ENCODE peak calls at places on chromosomes 1 and 21, in four cellular contexts. I is H1, P is K562, C is GM12878. D is an unnamed sample. For H3K36me3, the result is how much of the 10 kb centered on the place peaks cover.

GRCh38 chr1:93707956-93708355 is 26.3 kb upstream of the BCAR3 start:
- DNase-seq in I (no peak), P (no peak), C (peak), D (no peak)

GRCh38 chr1:3905953-3906671 is 6.0 kb upstream of the C1orf174 start:
- DNase-seq in I (no peak), P (peak), C (no peak), D (no peak)

GRCh38 chr21:44853601-44854390 is 19.7 kb downstream of the PTTG1IP start:
- DNase-seq in I (no peak), P (peak), C (no peak), D (no peak)

GRCh38 chr1:220565670-220566069 is 37.7 kb downstream of the MARK1 start:
- DNase-seq in I (no peak), P (no peak), C (no peak), D (no peak)

GRCh38 chr1:221574529-221574928 is 167.4 kb downstream of the DUSP10 start:
- DNase-seq in I (no peak), P (no peak), C (no peak), D (no peak)

GRCh38 chr1:185317886-185318310 is 855 bp upstream of the IVNS1ABP start:
- DNase-seq in I (no peak), P (peak), C (peak), D (peak)

GRCh38 chr1:98110674-98111073 is 189.8 kb upstream of the DPYD start:
- DNase-seq in I (no peak), P (no peak), C (no peak), D (no peak)

GRCh38 chr1:103284270-103284669 is 175.9 kb upstream of the COL11A1 start:
- DNase-seq in I (no peak), P (no peak), C (no peak), D (no peak)

GRCh38 chr1:43541721-43542401 is 11.2 kb downstream of the PTPRF start:
- DNase-seq in I (no peak), P (no peak), C (no peak), D (no peak)

GRCh38 chr1:27868556-27868931 is 3.8 kb upstream of the THEMIS2 start:
- DNase-seq in I (no peak), P (no peak), C (no peak), D (no peak)

GRCh38 chr21:45220106-45220505 is 67.6 kb downstream of the POFUT2 start:
- DNase-seq in I (no peak), P (no peak), C (no peak), D (no peak)

GRCh38 chr1:227901906-227902640 is 45.7 kb downstream of the WNT9A start:
- DNase-seq in I (no peak), P (peak), C (no peak), D (peak)

GRCh38 chr1:1178794-1179331 is 5.2 kb downstream of the TTLL10 start:
- DNase-seq in I (peak), P (no peak), C (no peak), D (no peak)

GRCh38 chr1:79005945-79006344 is 585 bp downstream of the ADGRL4 start:
- DNase-seq in I (no peak), P (no peak), C (no peak), D (no peak)

GRCh38 chr1:36367067-36367466 is 18.7 kb downstream of the STK40 start:
- DNase-seq in I (no peak), P (no peak), C (no peak), D (no peak)

GRCh38 chr1:51569284-51570062 is 47.4 kb upstream of the OSBPL9 start:
- DNase-seq in I (no peak), P (peak), C (peak), D (peak)

GRCh38 chr1:160996195-160996594 is 24.8 kb downstream of the F11R start:
- DNase-seq in I (no peak), P (no peak), C (no peak), D (peak)

GRCh38 chr1:230910755-230911117 is 42.4 kb upstream of the C1orf198 start:
- DNase-seq in I (no peak), P (no peak), C (no peak), D (no peak)

GRCh38 chr1:230906226-230906625 is 37.9 kb upstream of the C1orf198 start:
- DNase-seq in I (no peak), P (no peak), C (no peak), D (no peak)

GRCh38 chr1:230909974-230910754 is 41.8 kb upstream of the C1orf198 start:
- DNase-seq in I (no peak), P (no peak), C (no peak), D (no peak)

GRCh38 chr1:230905733-230906132 is 37.4 kb upstream of the C1orf198 start:
- DNase-seq in I (no peak), P (no peak), C (no peak), D (no peak)

DNA sequence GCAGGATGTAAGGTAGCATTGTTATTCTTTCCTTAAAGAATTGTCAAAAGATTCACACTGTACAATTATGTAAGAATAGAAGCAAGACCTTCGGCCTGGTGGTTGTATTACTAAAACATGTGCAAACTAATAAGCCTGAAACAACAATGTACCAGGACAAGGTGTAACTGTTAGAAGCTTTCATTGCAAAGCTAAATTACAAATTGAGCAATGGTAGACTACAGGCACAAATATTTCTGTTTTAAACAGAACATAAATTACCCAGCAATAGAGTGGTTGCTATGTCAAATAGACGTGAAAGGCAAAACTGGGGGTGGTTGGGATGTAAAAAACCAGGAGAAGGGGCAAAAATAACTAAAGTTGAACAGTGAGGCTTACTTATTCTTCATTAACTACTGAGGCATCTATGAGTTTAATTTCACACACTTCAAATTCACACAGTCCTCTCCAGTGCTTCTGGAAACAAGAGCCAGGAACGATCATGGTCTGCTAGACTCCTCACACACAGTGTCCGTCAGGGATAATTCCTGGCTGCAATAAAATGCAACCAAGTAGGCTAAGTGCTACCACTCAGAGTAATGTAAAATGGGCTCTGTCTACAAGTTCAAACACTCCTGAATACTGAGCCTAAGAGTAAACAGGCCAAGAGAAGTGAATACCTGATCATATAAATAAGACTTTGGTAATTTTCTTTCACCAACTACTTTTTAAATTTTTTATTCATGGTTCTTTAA is 39.3 kb upstream of the C1orf198 start:
- DNase-seq in I (no peak), P (no peak), C (no peak), D (no peak)
- H3K36me3 ChIP-seq in I (under half), P (under half), C (under half), D (under half)

DNA sequence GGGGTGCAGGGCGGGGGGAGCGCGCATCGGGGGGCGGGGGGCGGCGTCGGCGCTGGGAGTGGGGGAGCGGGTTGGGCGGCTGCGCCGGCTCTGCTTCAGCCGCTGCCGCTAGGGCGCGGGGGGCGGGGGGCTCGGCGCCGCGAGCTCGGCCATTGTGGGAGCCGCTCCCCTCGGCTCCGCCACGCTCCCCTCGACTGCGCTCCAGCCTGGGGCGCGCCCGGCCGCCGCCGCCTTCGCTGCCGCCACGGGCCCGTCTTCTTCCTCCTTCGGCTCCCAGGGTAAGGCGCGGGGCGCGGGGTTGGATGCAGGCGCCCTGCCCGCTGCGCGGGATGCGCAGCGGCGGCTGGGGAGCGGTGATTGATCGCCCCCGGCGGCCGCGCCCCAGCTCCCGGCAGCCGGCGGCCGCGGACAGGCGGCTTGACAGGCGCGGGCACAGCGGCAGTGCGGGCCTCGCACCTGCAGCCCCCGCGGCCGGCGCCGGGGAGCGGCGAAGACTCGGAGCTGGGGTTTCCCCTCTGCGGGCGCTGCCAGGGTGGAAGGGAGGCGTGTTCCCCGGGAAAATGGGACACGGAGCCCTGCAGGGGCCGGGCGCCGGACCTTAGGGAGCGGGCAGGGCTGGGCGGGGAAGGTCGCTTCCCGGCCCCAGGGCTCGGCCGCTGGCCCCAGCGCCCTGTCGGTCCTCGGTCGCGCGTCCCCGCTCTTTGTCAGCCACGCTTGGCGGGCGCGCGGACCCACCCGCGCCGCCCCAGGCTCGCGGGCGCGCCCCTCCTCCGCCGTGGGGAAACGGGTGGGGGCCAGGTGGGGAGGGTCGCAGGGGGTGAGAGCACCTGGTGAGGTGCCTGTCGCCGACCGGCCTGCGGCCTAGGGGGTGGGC is 55.4 kb downstream of the NDUFS5 start:
- DNase-seq in I (peak), P (peak), C (no peak), D (no peak)
- TF ChIP-seq EGR1 in I (no peak), P (no peak), C (no peak), D (no peak)

GRCh38 chr1:229599218-229599812 is 26.6 kb downstream of the TAF5L start:
- DNase-seq in I (no peak), P (no peak), C (no peak), D (no peak)

GRCh38 chr1:229600229-229600628 is 25.7 kb downstream of the TAF5L start:
- DNase-seq in I (no peak), P (no peak), C (no peak), D (no peak)

GRCh38 chr1:229594227-229595008 is 31.5 kb downstream of the TAF5L start:
- DNase-seq in I (peak), P (no peak), C (no peak), D (no peak)

GRCh38 chr1:229596961-229597699 is 28.8 kb downstream of the TAF5L start:
- DNase-seq in I (no peak), P (no peak), C (no peak), D (no peak)

GRCh38 chr1:229597877-229598276 is 28.0 kb downstream of the TAF5L start:
- DNase-seq in I (no peak), P (no peak), C (no peak), D (no peak)
- H3K36me3 ChIP-seq in I (under half), P (half or more), C (under half), D (under half)

DNA sequence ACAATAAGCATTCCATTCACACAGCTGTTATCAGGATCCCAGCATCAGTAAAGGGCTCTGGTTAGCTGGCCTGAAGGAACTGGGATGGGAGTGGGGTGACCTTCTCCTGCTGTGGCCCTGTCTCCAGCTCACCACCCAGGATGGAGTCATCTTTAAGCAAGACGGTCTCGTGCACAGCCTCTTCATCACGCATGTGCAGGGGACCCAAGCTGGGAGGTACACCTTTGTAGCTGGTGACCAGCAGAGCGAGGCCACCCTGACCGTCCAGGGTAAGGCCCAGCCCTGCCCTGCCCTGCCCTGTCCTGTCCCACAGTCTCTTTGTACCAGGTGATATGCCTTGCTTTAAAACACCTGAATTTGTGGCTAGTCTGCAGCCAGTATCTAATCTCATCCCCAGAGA is 24.3 kb downstream of the IGFN1 start:
- DNase-seq in I (no peak), P (no peak), C (no peak), D (no peak)
- TF ChIP-seq EGR1 in I (no peak), P (no peak), C (no peak), D (no peak)

GRCh38 chr1:39354572-39354971 is 136.9 kb upstream of the BMP8A start:
- DNase-seq in I (no peak), P (no peak), C (no peak), D (no peak)
- H3K36me3 ChIP-seq in I (half or more), P (half or more), C (half or more), D (under half)

GRCh38 chr1:224615861-224616760 is at the start of gene CNIH3:
- DNase-seq in I (peak), P (no peak), C (no peak), D (no peak)
- TF ChIP-seq EGR1 in I (no peak), P (no peak), C (no peak), D (no peak)

GRCh38 chr1:245684636-245685035 is 529.9 kb downstream of the KIF26B start:
- DNase-seq in I (no peak), P (no peak), C (no peak), D (no peak)

GRCh38 chr1:245683377-245683716 is 528.6 kb downstream of the KIF26B start:
- DNase-seq in I (no peak), P (no peak), C (no peak), D (no peak)

GRCh38 chr1:245682638-245683376 is 528.0 kb downstream of the KIF26B start:
- DNase-seq in I (no peak), P (no peak), C (no peak), D (no peak)

GRCh38 chr1:245685111-245685810 is 530.5 kb downstream of the KIF26B start:
- DNase-seq in I (no peak), P (no peak), C (no peak), D (no peak)

GRCh38 chr1:245684111-245684510 is 529.3 kb downstream of the KIF26B start:
- DNase-seq in I (no peak), P (no peak), C (no peak), D (no peak)
- H3K36me3 ChIP-seq in I (under half), P (under half), C (under half), D (under half)

GRCh38 chr1:17502326-17502778 is 37.1 kb upstream of the ARHGEF10L start:
- DNase-seq in I (peak), P (peak), C (peak), D (peak)
- TF ChIP-seq EGR1 in I (no peak), P (no peak), C (no peak), D (no peak)

D was measured in HCT116.